ENCODE peak calls at places on chromosome 18, in nine cellular contexts. F is HepG2, G is adrenal gland, M is tibial nerve, H is A549, Q is GM12891, J is Peyer's patch, D is transverse colon, K is HCT116. T is an unnamed sample.

GRCh38 chr18:73942956-73943355 is 204.7 kb downstream of the FBXO15 start:
- DNase-seq in F (no peak), G (no peak), M (no peak), H (no peak), Q (no peak), J (no peak), D (no peak), K (no peak), T (no peak)

GRCh38 chr18:77067315-77068061 is 65.1 kb downstream of the MBP start:
- DNase-seq in F (peak; percentile 34), G (no peak), M (no peak), H (peak; percentile 93), Q (no peak), J (peak; percentile 80), D (peak; percentile 63), K (peak; percentile 75), T (peak; percentile 62)

GRCh38 chr18:48842259-48843061 is 108.3 kb downstream of the SMAD7 start:
- DNase-seq in F (no peak), G (no peak), M (no peak), H (no peak), Q (no peak), J (peak; percentile 78), D (peak; percentile 31), K (no peak), T (no peak)

GRCh38 chr18:76410660-76411417 is 84.2 kb downstream of the ZNF516 start:
- DNase-seq in F (peak; percentile 10), G (no peak), M (no peak), H (no peak), Q (no peak), J (no peak), D (no peak), K (no peak), T (no peak)

GRCh38 chr18:79953921-79954651 is 2.6 kb upstream of the SLC66A2 start:
- DNase-seq in F (no peak), G (no peak), M (no peak), H (no peak), Q (no peak), J (peak; percentile 78), D (peak; percentile 83), K (no peak), T (no peak)

GRCh38 chr18:44897445-44898215 is 216.9 kb downstream of the SETBP1 start:
- DNase-seq in F (no peak), G (no peak), M (no peak), H (no peak), Q (no peak), J (no peak), D (no peak), K (no peak), T (no peak)

GRCh38 chr18:36162981-36163380 is 24.3 kb upstream of the MOCOS start:
- DNase-seq in F (no peak), G (no peak), M (no peak), H (no peak), Q (no peak), J (no peak), D (no peak), K (no peak), T (no peak)

GRCh38 chr18:42760290-42760689 is 355.2 kb downstream of the RIT2 start:
- DNase-seq in F (no peak), G (no peak), M (no peak), H (no peak), Q (no peak), J (no peak), D (no peak), K (no peak), T (no peak)

DNA sequence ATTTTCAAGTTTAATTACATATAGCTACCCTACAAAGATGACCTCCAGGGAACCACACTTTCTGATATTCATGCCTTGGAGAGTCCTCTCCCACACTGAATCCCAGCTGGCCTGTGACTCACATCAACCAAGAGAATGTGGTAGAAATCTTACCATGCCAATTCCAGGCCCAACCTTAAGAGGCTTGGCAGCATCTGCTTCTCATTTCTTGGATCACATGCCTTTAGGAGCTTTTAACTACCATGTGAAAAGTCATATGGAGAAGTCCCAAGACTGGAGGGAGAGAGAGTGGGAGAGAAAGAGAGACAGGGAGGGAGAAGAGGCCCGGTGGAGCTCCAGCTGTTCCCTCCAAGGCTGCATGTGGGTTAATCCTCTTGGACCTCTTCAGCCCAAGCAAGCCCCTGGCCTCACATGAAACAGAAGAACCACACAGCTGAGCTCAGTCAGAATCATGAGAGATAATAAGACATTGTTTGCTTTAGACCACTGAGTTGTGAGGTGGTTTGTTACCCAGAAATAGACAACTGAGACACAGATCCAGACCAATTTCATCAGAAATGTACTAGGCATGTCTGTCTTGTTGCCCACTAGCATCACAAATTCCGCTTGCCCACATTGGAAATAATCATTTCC is 190.7 kb downstream of the MTCL1 start:
- DNase-seq in F (no peak), G (no peak), M (no peak), H (no peak), Q (no peak), J (no peak), D (no peak), K (no peak), T (no peak)
- TF ChIP-seq POLR2A in F (no peak), G (no peak), M (no peak), H (no peak), Q (no peak), J (no peak), D (no peak), K (no peak), T (no peak)

GRCh38 chr18:12659904-12660605 is 2.1 kb upstream of the SPIRE1 start:
- DNase-seq in F (peak; percentile 47), G (peak; percentile 47), M (no peak), H (peak; percentile 61), Q (no peak), J (peak; percentile 66), D (peak; percentile 41), K (peak; percentile 48), T (peak; percentile 90)

GRCh38 chr18:12654971-12655370 is 2.9 kb downstream of the SPIRE1 start:
- DNase-seq in F (no peak), G (no peak), M (no peak), H (no peak), Q (no peak), J (no peak), D (no peak), K (no peak), T (no peak)

GRCh38 chr18:12657849-12658829 is at the start of gene SPIRE1:
- DNase-seq in F (peak; percentile 29), G (peak; percentile 85), M (peak; percentile 59), H (peak; percentile 53), Q (peak; percentile 37), J (peak; percentile 73), D (peak; percentile 70), K (no peak), T (peak; percentile 84)

GRCh38 chr18:12656671-12657047 is 1.2 kb downstream of the SPIRE1 start:
- DNase-seq in F (no peak), G (no peak), M (no peak), H (no peak), Q (no peak), J (no peak), D (no peak), K (no peak), T (peak; percentile 57)

GRCh38 chr18:12657048-12657848 is 659 bp downstream of the SPIRE1 start:
- DNase-seq in F (no peak), G (peak; percentile 67), M (no peak), H (peak; percentile 13), Q (peak; percentile 43), J (peak; percentile 46), D (peak; percentile 23), K (no peak), T (peak; percentile 79)
- TF ChIP-seq POLR2A in F (no peak), G (peak; percentile 62), M (no peak), H (no peak), Q (no peak), J (no peak), D (peak; percentile 20), K (no peak), T (no peak)

GRCh38 chr18:5296706-5297320 is 1.3 kb upstream of the ZBTB14 start:
- DNase-seq in F (peak; percentile 43), G (peak; percentile 89), M (peak; percentile 64), H (peak; percentile 90), Q (peak; percentile 16), J (peak; percentile 87), D (peak; percentile 82), K (peak; percentile 55), T (peak; percentile 86)

GRCh38 chr18:5294618-5295230 is 802 bp downstream of the ZBTB14 start:
- DNase-seq in F (peak; percentile 27), G (peak; percentile 57), M (no peak), H (peak; percentile 44), Q (no peak), J (peak; percentile 77), D (peak; percentile 56), K (no peak), T (peak; percentile 81)

GRCh38 chr18:5295231-5295920 is at the start of gene ZBTB14:
- DNase-seq in F (peak; percentile 36), G (peak; percentile 69), M (peak; percentile 20), H (peak; percentile 31), Q (peak; percentile 53), J (peak; percentile 83), D (peak; percentile 74), K (no peak), T (peak; percentile 89)

GRCh38 chr18:5297582-5297981 is 2.1 kb upstream of the ZBTB14 start:
- DNase-seq in F (peak; percentile 36), G (no peak), M (no peak), H (no peak), Q (no peak), J (no peak), D (no peak), K (no peak), T (no peak)

DNA sequence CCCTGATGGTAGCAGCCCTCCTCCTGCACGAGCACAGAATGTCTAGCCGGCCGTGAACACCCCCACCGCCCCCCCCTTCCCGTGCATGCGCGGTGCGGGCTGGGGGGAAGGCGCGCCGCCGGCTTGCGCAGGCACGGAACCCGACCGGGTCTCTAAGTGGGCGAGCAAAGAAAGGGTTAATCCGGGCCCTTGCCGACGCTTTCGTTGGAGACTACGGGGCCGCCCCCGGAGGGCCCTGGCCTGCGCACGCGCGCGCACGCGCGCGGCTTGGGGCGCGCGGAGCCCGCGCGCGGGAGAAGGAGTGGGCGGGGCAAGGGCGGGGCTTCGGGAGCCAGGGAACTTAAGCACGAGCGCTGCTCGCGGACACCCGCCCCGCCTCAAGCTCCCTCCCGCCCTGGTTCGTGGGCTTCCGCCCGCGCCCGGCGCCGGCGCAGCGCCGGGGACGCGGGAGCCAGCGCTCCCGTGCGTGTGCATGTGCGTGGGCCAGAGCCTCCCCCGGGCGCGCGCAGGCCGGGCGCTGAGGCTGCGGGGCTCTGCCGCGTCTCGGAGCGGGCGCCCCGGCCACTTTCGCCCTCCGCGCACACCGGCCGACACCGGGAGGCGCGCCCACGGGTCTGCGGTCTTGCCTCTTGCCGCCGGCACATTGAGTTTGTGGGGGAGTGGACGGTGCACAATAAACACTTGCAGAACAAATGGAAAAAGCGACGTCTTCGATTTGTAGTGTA is 617 bp upstream of the ZBTB14 start:
- DNase-seq in F (peak; percentile 90), G (peak; percentile 96), M (peak; percentile 94), H (peak; percentile 93), Q (peak; percentile 76), J (peak; percentile 98), D (peak; percentile 98), K (peak; percentile 88), T (peak; percentile 98)
- TF ChIP-seq POLR2A in F (no peak), G (peak; percentile 88), M (peak; percentile 51), H (peak; percentile 29), Q (peak; percentile 53), J (peak; percentile 36), D (no peak), K (no peak), T (peak; percentile 77)

DNA sequence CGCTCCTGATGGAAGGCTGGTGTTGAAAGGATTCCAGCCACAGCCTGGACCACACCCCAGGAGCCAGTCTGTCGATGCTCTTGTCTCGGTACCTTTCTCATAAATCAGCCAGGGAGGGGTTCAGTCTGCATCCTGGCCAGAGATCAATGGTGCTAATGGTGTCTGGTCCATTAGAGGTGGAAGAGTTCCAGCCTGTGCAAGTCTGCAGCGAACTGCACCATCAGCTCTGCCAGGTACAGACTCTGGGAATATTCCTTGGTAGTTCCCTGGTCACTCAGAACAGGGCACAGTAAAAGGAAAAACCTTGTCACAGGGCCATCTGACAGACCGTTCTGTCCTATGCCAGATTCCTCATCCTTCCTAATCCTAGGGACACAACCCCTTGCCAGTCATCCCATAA is 164.3 kb downstream of the MTCL1 start:
- DNase-seq in F (no peak), G (no peak), M (no peak), H (no peak), Q (no peak), J (no peak), D (no peak), K (no peak), T (no peak)
- TF ChIP-seq POLR2A in F (no peak), G (no peak), M (no peak), H (no peak), Q (no peak), J (no peak), D (no peak), K (no peak), T (no peak)